ENCODE peak calls at places on chromosomes 4 and X, in four cellular contexts. One of them, this sample, is unnamed.

GRCh38 chr4:106414366-106414765 is 45.8 kb upstream of the GIMD1 start:
- DNase-seq in GM23248: peak; percentile 30
- DNase-seq in lung: no peak
- DNase-seq in pancreas: no peak
- DNase-seq in this sample: no peak

GRCh38 chrX:69130448-69130847 is 34.8 kb downstream of the PJA1 start:
- DNase-seq in GM23248: no peak
- DNase-seq in pancreas: no peak
- DNase-seq in lung: no peak
- DNase-seq in this sample: no peak

GRCh38 chrX:11704725-11705495 is 39.2 kb upstream of the ARHGAP6 start:
- DNase-seq in pancreas: no peak
- DNase-seq in lung: no peak
- DNase-seq in GM23248: no peak
- DNase-seq in this sample: no peak

GRCh38 chr4:15533817-15534216 is 64.1 kb downstream of the CC2D2A start:
- DNase-seq in pancreas: no peak
- DNase-seq in lung: no peak
- DNase-seq in GM23248: no peak
- DNase-seq in this sample: no peak

GRCh38 chrX:42027367-42028025 is 104.1 kb upstream of the CASK start:
- DNase-seq in lung: no peak
- DNase-seq in pancreas: no peak
- DNase-seq in GM23248: no peak
- DNase-seq in this sample: no peak

GRCh38 chr4:6257243-6258025 is 12.2 kb upstream of the WFS1 start:
- DNase-seq in pancreas: peak; percentile 28
- DNase-seq in lung: no peak
- DNase-seq in GM23248: no peak
- DNase-seq in this sample: no peak

GRCh38 chr4:26787461-26788340 is 72.9 kb upstream of the STIM2 start:
- DNase-seq in GM23248: peak; percentile 70
- DNase-seq in lung: no peak
- DNase-seq in pancreas: peak; percentile 67
- DNase-seq in this sample: no peak

GRCh38 chr4:23720556-23720955 is 169.3 kb downstream of the PPARGC1A start:
- DNase-seq in lung: no peak
- DNase-seq in GM23248: no peak
- DNase-seq in pancreas: no peak
- DNase-seq in this sample: no peak

GRCh38 chr4:96035727-96036126 is 195.8 kb downstream of the PDHA2 start:
- DNase-seq in GM23248: no peak
- DNase-seq in lung: no peak
- DNase-seq in pancreas: no peak
- DNase-seq in this sample: no peak

GRCh38 chrX:135345328-135345645 is 36.0 kb downstream of the ETDC start:
- DNase-seq in lung: no peak
- DNase-seq in GM23248: peak; percentile 61
- DNase-seq in pancreas: no peak
- DNase-seq in this sample: no peak

GRCh38 chr4:120699354-120699753 is 223.2 kb downstream of the PRDM5 start:
- DNase-seq in lung: no peak
- DNase-seq in GM23248: no peak
- DNase-seq in pancreas: no peak
- DNase-seq in this sample: no peak

GRCh38 chrX:119359618-119360382 is 39.3 kb upstream of the SLC25A43 start:
- DNase-seq in GM23248: peak; percentile 5
- DNase-seq in lung: no peak
- DNase-seq in pancreas: no peak
- DNase-seq in this sample: no peak

GRCh38 chr4:115453416-115453815 is 340.0 kb upstream of the NDST4 start:
- DNase-seq in pancreas: no peak
- DNase-seq in GM23248: peak; percentile 26
- DNase-seq in lung: no peak
- DNase-seq in this sample: no peak

GRCh38 chrX:39165773-39166172 is 364.5 kb downstream of the MID1IP1 start:
- DNase-seq in GM23248: no peak
- DNase-seq in lung: no peak
- DNase-seq in pancreas: no peak
- DNase-seq in this sample: no peak

GRCh38 chr4:7243609-7244342 is 51.4 kb downstream of the SORCS2 start:
- DNase-seq in lung: no peak
- DNase-seq in GM23248: no peak
- DNase-seq in pancreas: no peak
- DNase-seq in this sample: no peak

GRCh38 chr4:85792576-85792975 is 317.6 kb downstream of the ARHGAP24 start:
- DNase-seq in pancreas: no peak
- DNase-seq in GM23248: no peak
- DNase-seq in lung: no peak
- DNase-seq in this sample: no peak

GRCh38 chr4:2186133-2186864 is 55.6 kb downstream of the HAUS3 start:
- DNase-seq in GM23248: no peak
- DNase-seq in lung: no peak
- DNase-seq in pancreas: no peak
- DNase-seq in this sample: no peak

GRCh38 chr4:134548052-134548628 is 346.6 kb upstream of the PABPC4L start:
- DNase-seq in lung: no peak
- DNase-seq in pancreas: no peak
- DNase-seq in GM23248: no peak
- DNase-seq in this sample: no peak

GRCh38 chr4:119543187-119543586 is 85.4 kb downstream of the PDE5A start:
- DNase-seq in pancreas: no peak
- DNase-seq in GM23248: no peak
- DNase-seq in lung: no peak
- DNase-seq in this sample: no peak

GRCh38 chr4:156169011-156169410 is 215.3 kb upstream of the CTSO start:
- DNase-seq in GM23248: peak; percentile 90
- DNase-seq in lung: peak; percentile 29
- DNase-seq in pancreas: no peak
- DNase-seq in this sample: no peak

GRCh38 chrX:71922697-71923096 is 12.1 kb downstream of the NHSL2 start:
- DNase-seq in lung: no peak
- DNase-seq in GM23248: no peak
- DNase-seq in pancreas: no peak
- DNase-seq in this sample: no peak

GRCh38 chrX:155112171-155112570 is 40.9 kb downstream of the BRCC3 start:
- DNase-seq in pancreas: no peak
- DNase-seq in GM23248: no peak
- DNase-seq in lung: no peak
- DNase-seq in this sample: no peak

GRCh38 chr4:176883108-176883550 is 90.4 kb upstream of the VEGFC start:
- DNase-seq in pancreas: no peak
- DNase-seq in lung: no peak
- DNase-seq in GM23248: peak; percentile 15
- DNase-seq in this sample: no peak

GRCh38 chr4:6910340-6910959 is 824 bp downstream of the TBC1D14 start:
- DNase-seq in pancreas: peak; percentile 80
- DNase-seq in GM23248: peak; percentile 36
- DNase-seq in lung: no peak
- DNase-seq in this sample: no peak

GRCh38 chr4:19194672-19195071 is 1057.0 kb upstream of the SLIT2 start:
- DNase-seq in pancreas: no peak
- DNase-seq in GM23248: no peak
- DNase-seq in lung: no peak
- DNase-seq in this sample: no peak

GRCh38 chrX:149255860-149256259 is 249.2 kb downstream of the IDS start:
- DNase-seq in lung: no peak
- DNase-seq in GM23248: no peak
- DNase-seq in pancreas: no peak
- DNase-seq in this sample: no peak

GRCh38 chr4:155604718-155605601 is 61.7 kb upstream of the GUCY1A1 start:
- DNase-seq in lung: peak; percentile 31
- DNase-seq in GM23248: peak; percentile 90
- DNase-seq in pancreas: no peak
- DNase-seq in this sample: no peak

GRCh38 chrX:119375561-119375960 is 23.6 kb upstream of the SLC25A43 start:
- DNase-seq in lung: no peak
- DNase-seq in pancreas: no peak
- DNase-seq in GM23248: peak; percentile 46
- DNase-seq in this sample: no peak

GRCh38 chrX:109716431-109717028 is 16.5 kb downstream of the ACSL4 start:
- DNase-seq in pancreas: no peak
- DNase-seq in GM23248: peak; percentile 16
- DNase-seq in lung: no peak
- DNase-seq in this sample: no peak

GRCh38 chr4:8773124-8773931 is 98.3 kb downstream of the HMX1 start:
- DNase-seq in GM23248: no peak
- DNase-seq in pancreas: peak; percentile 57
- DNase-seq in lung: no peak
- DNase-seq in this sample: no peak

GRCh38 chrX:40871385-40872082 is 136.2 kb upstream of the MED14 start:
- DNase-seq in pancreas: no peak
- DNase-seq in GM23248: peak; percentile 36
- DNase-seq in lung: no peak
- DNase-seq in this sample: no peak

GRCh38 chr4:86498560-86499166 is 95.5 kb upstream of the PTPN13 start:
- DNase-seq in GM23248: peak; percentile 79
- DNase-seq in pancreas: no peak
- DNase-seq in lung: no peak
- DNase-seq in this sample: no peak

GRCh38 chrX:8455600-8455999 is 9.0 kb upstream of the VCX3B start:
- DNase-seq in lung: no peak
- DNase-seq in pancreas: no peak
- DNase-seq in GM23248: no peak
- DNase-seq in this sample: no peak

GRCh38 chr4:22514001-22514400 is 1.9 kb downstream of the ADGRA3 start:
- DNase-seq in pancreas: no peak
- DNase-seq in GM23248: peak; percentile 78
- DNase-seq in lung: no peak
- DNase-seq in this sample: no peak

GRCh38 chr4:48375651-48376291 is 34.4 kb downstream of the SLAIN2 start:
- DNase-seq in GM23248: peak; percentile 80
- DNase-seq in lung: no peak
- DNase-seq in pancreas: no peak
- DNase-seq in this sample: no peak

GRCh38 chrX:12949205-12949926 is 25.5 kb upstream of the TMSB4X start:
- DNase-seq in pancreas: no peak
- DNase-seq in GM23248: peak; percentile 52
- DNase-seq in lung: no peak
- DNase-seq in this sample: no peak

DNA sequence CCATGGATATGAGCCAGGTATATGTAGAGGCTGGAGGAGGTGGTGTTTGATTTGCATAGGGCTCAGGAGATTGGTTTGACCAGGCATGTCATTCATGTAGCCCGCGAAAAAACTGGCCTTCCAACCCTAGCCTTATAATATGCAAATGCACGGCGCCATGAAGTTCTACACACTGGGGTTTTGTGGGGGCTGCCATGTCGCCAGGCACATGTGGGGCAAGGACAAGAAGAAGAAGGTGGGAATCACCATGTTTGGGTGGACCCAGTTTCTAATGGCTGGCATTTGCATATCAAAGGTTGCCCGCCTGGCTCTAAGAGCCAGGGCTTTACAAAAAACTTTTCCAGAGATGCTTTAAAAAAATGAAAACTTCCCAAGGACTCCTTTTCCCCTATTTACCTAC is 1251.0 kb downstream of the PCDH18 start:
- DNase-seq in lung: no peak
- DNase-seq in pancreas: no peak
- DNase-seq in GM23248: no peak
- DNase-seq in this sample: no peak
- H3K9me3 ChIP-seq in lung: no peaks in the 10 kb centered on the region
- H3K9me3 ChIP-seq in pancreas: no peaks in the 10 kb centered on the region
- H3K9me3 ChIP-seq in GM23248: peaks cover 4% of the 10 kb centered on the region
- H3K9me3 ChIP-seq in this sample: no peaks in the 10 kb centered on the region

GRCh38 chr4:173666-174314 is 49.5 kb downstream of the ZNF718 start:
- DNase-seq in lung: no peak
- DNase-seq in pancreas: no peak
- DNase-seq in GM23248: no peak
- DNase-seq in this sample: no peak
- H3K9me3 ChIP-seq in lung: peaks cover 29% of the 10 kb centered on the region
- H3K9me3 ChIP-seq in pancreas: no peaks in the 10 kb centered on the region
- H3K9me3 ChIP-seq in GM23248: peaks cover 5% of the 10 kb centered on the region
- H3K9me3 ChIP-seq in this sample: peaks cover 43% of the 10 kb centered on the region

GRCh38 chr4:385934-386707 is 48.5 kb downstream of the ZNF141 start:
- DNase-seq in pancreas: peak; percentile 45
- DNase-seq in GM23248: no peak
- DNase-seq in lung: no peak
- DNase-seq in this sample: no peak
- H3K9me3 ChIP-seq in pancreas: no peaks in the 10 kb centered on the region
- H3K9me3 ChIP-seq in GM23248: no peaks in the 10 kb centered on the region
- H3K9me3 ChIP-seq in lung: peaks cover 57% of the 10 kb centered on the region
- H3K9me3 ChIP-seq in this sample: peaks cover 26% of the 10 kb centered on the region

DNA sequence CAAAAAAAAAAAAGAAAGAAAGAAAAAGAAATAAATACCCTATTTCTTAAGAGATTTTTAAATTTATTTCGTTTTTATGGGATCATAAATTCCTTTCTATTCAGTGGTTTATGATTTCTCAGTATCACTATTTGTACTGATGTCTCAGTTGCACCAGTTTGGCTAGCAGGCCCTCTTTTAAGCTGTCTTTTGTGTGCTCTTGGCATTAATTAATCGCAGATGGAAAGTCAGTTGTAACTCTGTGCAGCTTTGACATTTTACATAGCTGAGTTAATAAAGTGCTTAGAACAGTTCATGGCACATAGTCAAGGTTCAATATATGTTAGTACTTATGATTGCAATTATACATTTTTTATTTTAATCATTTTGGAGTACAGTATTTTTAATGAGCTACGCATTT is 123.7 kb upstream of the NUDT6 start:
- DNase-seq in lung: no peak
- DNase-seq in pancreas: no peak
- DNase-seq in GM23248: no peak
- DNase-seq in this sample: no peak
- H3K9me3 ChIP-seq in lung: no peaks in the 10 kb centered on the region
- H3K9me3 ChIP-seq in pancreas: no peaks in the 10 kb centered on the region
- H3K9me3 ChIP-seq in GM23248: peaks cover 12% of the 10 kb centered on the region
- H3K9me3 ChIP-seq in this sample: peaks cover 5% of the 10 kb centered on the region

GRCh38 chr4:175986-176385 is 51.7 kb downstream of the ZNF718 start:
- DNase-seq in GM23248: no peak
- DNase-seq in pancreas: no peak
- DNase-seq in lung: no peak
- DNase-seq in this sample: no peak
- H3K9me3 ChIP-seq in GM23248: peaks cover 5% of the 10 kb centered on the region
- H3K9me3 ChIP-seq in pancreas: no peaks in the 10 kb centered on the region
- H3K9me3 ChIP-seq in lung: peaks cover 27% of the 10 kb centered on the region
- H3K9me3 ChIP-seq in this sample: peaks cover 39% of the 10 kb centered on the region